ENCODE peak calls at places on chromosomes 2 and 18, in seven cellular contexts. R is bronchial epithelial cell; Z is CD8-positive, alpha-beta T cell; L is GM12864; Y is CD8-positive, alpha-beta memory T cell; V is ACHN; A is GM12878. U is an unnamed sample.

GRCh38 chr2:235283246-235283645 is 210.6 kb upstream of the AGAP1 start:
- DNase-seq in R (no peak), Z (no peak), L (no peak), Y (no peak), V (no peak), A (no peak), U (no peak)

GRCh38 chr2:201235865-201236811 is 24.2 kb upstream of the CASP8 start:
- DNase-seq in R (peak; percentile 49), Z (peak; percentile 49), L (no peak), Y (peak; percentile 32), V (peak; percentile 83), A (no peak), U (peak; percentile 59)

GRCh38 chr2:54386585-54386984 is 69.5 kb upstream of the SPTBN1 start:
- DNase-seq in R (no peak), Z (no peak), L (no peak), Y (no peak), V (no peak), A (no peak), U (no peak)

GRCh38 chr2:106607371-106607770 is 120.2 kb downstream of the CD8B2 start:
- DNase-seq in R (no peak), Z (no peak), L (no peak), Y (no peak), V (no peak), A (no peak), U (no peak)

GRCh38 chr2:214038186-214038585 is 372.7 kb upstream of the VWC2L start:
- DNase-seq in R (no peak), Z (no peak), L (no peak), Y (no peak), V (no peak), A (no peak), U (no peak)

GRCh38 chr2:44932079-44932478 is 9.4 kb upstream of the SIX3 start:
- DNase-seq in R (no peak), Z (no peak), L (no peak), Y (no peak), V (no peak), A (no peak), U (no peak)

GRCh38 chr18:58345064-58345463 is 283.8 kb downstream of the ALPK2 start:
- DNase-seq in R (no peak), Z (no peak), L (no peak), Y (no peak), V (no peak), A (no peak), U (no peak)

GRCh38 chr2:6103949-6104348 is 411.8 kb downstream of the SOX11 start:
- DNase-seq in R (no peak), Z (no peak), L (peak; percentile 0), Y (no peak), V (no peak), A (no peak), U (no peak)

GRCh38 chr18:8785855-8786765 is 80.8 kb downstream of the MTCL1 start:
- DNase-seq in R (no peak), Z (no peak), L (no peak), Y (no peak), V (no peak), A (no peak), U (no peak)

U was measured in kidney glomerular epithelial cell.